ENCODE peak calls at places on chromosome 9, in six cellular contexts. One of them, this sample, is unnamed.
A peak's percentile ranks its signal among the peaks of the same experiment; 100 is the strongest.

GRCh38 chr9:130343445-130343918 is 77.9 kb downstream of the HMCN2 start:
- DNase-seq in islet precursor cell: no peak
- DNase-seq in NCI-H1417: peak; percentile 41
- DNase-seq in tibial artery: peak; percentile 66
- DNase-seq in left lung: no peak
- DNase-seq in GM13976: no peak
- DNase-seq in this sample: peak; percentile 38

GRCh38 chr9:111909444-111909843 is 12.8 kb downstream of the UGCG start:
- DNase-seq in NCI-H1417: no peak
- DNase-seq in tibial artery: no peak
- DNase-seq in left lung: no peak
- DNase-seq in GM13976: no peak
- DNase-seq in islet precursor cell: no peak
- DNase-seq in this sample: no peak

GRCh38 chr9:99103505-99103904 is 1.4 kb upstream of the TGFBR1 start:
- DNase-seq in islet precursor cell: peak; percentile 71
- DNase-seq in NCI-H1417: no peak
- DNase-seq in left lung: no peak
- DNase-seq in tibial artery: no peak
- DNase-seq in GM13976: no peak
- DNase-seq in this sample: no peak

GRCh38 chr9:744790-745456 is 96.6 kb upstream of the DMRT1 start:
- DNase-seq in NCI-H1417: no peak
- DNase-seq in left lung: no peak
- DNase-seq in tibial artery: peak; percentile 73
- DNase-seq in GM13976: no peak
- DNase-seq in islet precursor cell: no peak
- DNase-seq in this sample: no peak

GRCh38 chr9:136945333-136946227 is 537 bp downstream of the C8G start:
- DNase-seq in tibial artery: no peak
- DNase-seq in islet precursor cell: no peak
- DNase-seq in GM13976: no peak
- DNase-seq in NCI-H1417: no peak
- DNase-seq in left lung: peak; percentile 36
- DNase-seq in this sample: no peak

GRCh38 chr9:129283705-129284606 is 105.9 kb upstream of the IER5L start:
- DNase-seq in GM13976: no peak
- DNase-seq in tibial artery: peak; percentile 53
- DNase-seq in islet precursor cell: no peak
- DNase-seq in left lung: peak; percentile 26
- DNase-seq in NCI-H1417: no peak
- DNase-seq in this sample: no peak

GRCh38 chr9:114387678-114388431 is at the start of gene AKNA:
- DNase-seq in left lung: peak; percentile 88
- DNase-seq in GM13976: peak; percentile 64
- DNase-seq in islet precursor cell: peak; percentile 93
- DNase-seq in tibial artery: peak; percentile 93
- DNase-seq in NCI-H1417: peak; percentile 67
- DNase-seq in this sample: peak; percentile 30

GRCh38 chr9:7433508-7434292 is 365.9 kb downstream of the DMAC1 start:
- DNase-seq in NCI-H1417: no peak
- DNase-seq in left lung: peak; percentile 38
- DNase-seq in GM13976: no peak
- DNase-seq in islet precursor cell: no peak
- DNase-seq in tibial artery: no peak
- DNase-seq in this sample: no peak

GRCh38 chr9:76530458-76531100 is 71.6 kb downstream of the GCNT1 start:
- DNase-seq in tibial artery: no peak
- DNase-seq in NCI-H1417: no peak
- DNase-seq in islet precursor cell: no peak
- DNase-seq in GM13976: peak; percentile 44
- DNase-seq in left lung: no peak
- DNase-seq in this sample: no peak

GRCh38 chr9:72951520-72952393 is 1.1 kb downstream of the ALDH1A1 start:
- DNase-seq in tibial artery: no peak
- DNase-seq in islet precursor cell: no peak
- DNase-seq in left lung: no peak
- DNase-seq in NCI-H1417: peak; percentile 47
- DNase-seq in GM13976: no peak
- DNase-seq in this sample: peak; percentile 68

GRCh38 chr9:122821278-122821952 is 7.0 kb downstream of the PDCL start:
- DNase-seq in islet precursor cell: no peak
- DNase-seq in left lung: peak; percentile 53
- DNase-seq in tibial artery: peak; percentile 72
- DNase-seq in NCI-H1417: no peak
- DNase-seq in GM13976: no peak
- DNase-seq in this sample: no peak

GRCh38 chr9:133307271-133307670 is 28.7 kb downstream of the SURF6 start:
- DNase-seq in NCI-H1417: no peak
- DNase-seq in GM13976: no peak
- DNase-seq in tibial artery: no peak
- DNase-seq in left lung: no peak
- DNase-seq in islet precursor cell: no peak
- DNase-seq in this sample: no peak

GRCh38 chr9:81389569-81389993 is 299.8 kb downstream of the TLE1 start:
- DNase-seq in NCI-H1417: no peak
- DNase-seq in tibial artery: no peak
- DNase-seq in left lung: no peak
- DNase-seq in GM13976: no peak
- DNase-seq in islet precursor cell: peak; percentile 91
- DNase-seq in this sample: peak; percentile 52

GRCh38 chr9:91776409-91777365 is 173.3 kb downstream of the ROR2 start:
- DNase-seq in GM13976: no peak
- DNase-seq in tibial artery: no peak
- DNase-seq in left lung: no peak
- DNase-seq in islet precursor cell: peak; percentile 14
- DNase-seq in NCI-H1417: no peak
- DNase-seq in this sample: no peak

GRCh38 chr9:27377811-27378345 is 80.9 kb upstream of the EQTN start:
- DNase-seq in GM13976: peak; percentile 45
- DNase-seq in tibial artery: no peak
- DNase-seq in left lung: no peak
- DNase-seq in NCI-H1417: no peak
- DNase-seq in islet precursor cell: no peak
- DNase-seq in this sample: peak; percentile 19

GRCh38 chr9:671997-672396 is 169.5 kb upstream of the DMRT1 start:
- DNase-seq in tibial artery: no peak
- DNase-seq in GM13976: no peak
- DNase-seq in islet precursor cell: no peak
- DNase-seq in left lung: no peak
- DNase-seq in NCI-H1417: no peak
- DNase-seq in this sample: no peak

GRCh38 chr9:116686135-116686534 is 970 bp upstream of the TRIM32 start:
- DNase-seq in left lung: no peak
- DNase-seq in NCI-H1417: peak; percentile 36
- DNase-seq in tibial artery: no peak
- DNase-seq in islet precursor cell: no peak
- DNase-seq in GM13976: no peak
- DNase-seq in this sample: no peak

GRCh38 chr9:83047839-83048775 is 14.8 kb downstream of the RASEF start:
- DNase-seq in tibial artery: no peak
- DNase-seq in GM13976: no peak
- DNase-seq in islet precursor cell: no peak
- DNase-seq in NCI-H1417: no peak
- DNase-seq in left lung: peak; percentile 38
- DNase-seq in this sample: peak; percentile 20

GRCh38 chr9:19828586-19828985 is 39.7 kb upstream of the SLC24A2 start:
- DNase-seq in islet precursor cell: no peak
- DNase-seq in NCI-H1417: peak; percentile 29
- DNase-seq in tibial artery: no peak
- DNase-seq in GM13976: no peak
- DNase-seq in left lung: no peak
- DNase-seq in this sample: peak; percentile 98

This sample was measured in NCI-H69.